ENCODE peak calls at places on chromosomes 6 and 20, in eight cellular contexts. R is stimulated activated CD8-positive, alpha-beta memory T cell treated with anti-CD3 and anti-CD28 coated beads, Interleukin-4, amount 100 ng/mL, for 24 hours; D is stimulated activated CD4-positive, alpha-beta T cell treated with anti-CD3 and anti-CD28 coated beads, Interleukin-1b, Interleukin-23, amount 100 ng/mL, for 48 hours; Y is CD4-positive, CD25-positive, alpha-beta regulatory T cell; Z is AG04449; P is HTR-8/SVneo; A is A673; S is activated naive CD4-positive, alpha-beta T cell. Q is an unnamed sample.

GRCh38 chr6:156778615-156779205 is 1.5 kb downstream of the ARID1B start:
- DNase-seq in P (no peak), A (peak), S (no peak), Z (no peak), R (peak), D (peak), Y (peak), Q (peak)

GRCh38 chr6:156880913-156881312 is 103.7 kb downstream of the ARID1B start:
- DNase-seq in Z (no peak), D (no peak), R (no peak), S (no peak), P (no peak), Y (no peak), A (no peak), Q (no peak)

GRCh38 chr6:163963205-163964120 is 548.9 kb downstream of the QKI start:
- DNase-seq in D (no peak), Z (no peak), A (no peak), P (no peak), R (no peak), S (no peak), Y (no peak), Q (no peak)

GRCh38 chr6:169240591-169241390 is 12.9 kb downstream of the THBS2 start:
- DNase-seq in P (no peak), A (no peak), D (no peak), R (no peak), Y (no peak), S (no peak), Z (no peak), Q (no peak)

GRCh38 chr20:52001999-52002666 is 189.4 kb downstream of the ZFP64 start:
- DNase-seq in Z (no peak), P (peak), R (no peak), D (no peak), Y (no peak), S (no peak), A (peak), Q (no peak)

GRCh38 chr6:5034736-5035135 is 30.9 kb upstream of the RPP40 start:
- DNase-seq in P (no peak), R (no peak), Z (no peak), D (no peak), Y (no peak), A (no peak), S (no peak), Q (no peak)

GRCh38 chr6:33000053-33000452 is 9.3 kb downstream of the HLA-DOA start:
- DNase-seq in Y (peak), P (no peak), A (peak), Z (no peak), S (no peak), D (peak), R (no peak), Q (no peak)

GRCh38 chr6:44278774-44279697 is 8.8 kb downstream of the TMEM151B start:
- DNase-seq in S (no peak), A (peak), P (peak), D (no peak), Z (no peak), R (no peak), Y (no peak), Q (no peak)

GRCh38 chr20:47233333-47234188 is 122.9 kb downstream of the ZMYND8 start:
- DNase-seq in D (no peak), A (no peak), Y (no peak), S (no peak), Z (peak), P (no peak), R (no peak), Q (no peak)

GRCh38 chr20:54176610-54177009 is 2.8 kb upstream of the CYP24A1 start:
- DNase-seq in Y (no peak), S (no peak), A (no peak), D (no peak), P (peak), R (no peak), Z (no peak), Q (no peak)

GRCh38 chr6:41878246-41878645 is 16.9 kb downstream of the USP49 start:
- DNase-seq in A (no peak), Z (peak), D (no peak), P (peak), Y (no peak), S (no peak), R (no peak), Q (no peak)

GRCh38 chr6:33799714-33800113 is 4.1 kb downstream of the MLN start:
- DNase-seq in Y (no peak), S (no peak), A (no peak), Z (no peak), D (no peak), R (no peak), P (no peak), Q (no peak)

GRCh38 chr6:40620546-40620945 is 33.4 kb upstream of the LRFN2 start:
- DNase-seq in Y (no peak), P (no peak), R (no peak), A (no peak), Z (no peak), D (no peak), S (no peak), Q (no peak)

GRCh38 chr6:130827247-130828149 is at the start of gene SMLR1:
- DNase-seq in S (no peak), R (no peak), D (no peak), A (no peak), Y (no peak), P (no peak), Z (no peak), Q (no peak)

GRCh38 chr6:129744201-129744879 is 34.4 kb upstream of the ARHGAP18 start:
- DNase-seq in S (no peak), D (no peak), Y (peak), P (peak), R (no peak), Z (peak), A (peak), Q (no peak)

GRCh38 chr6:34705241-34705640 is 8.7 kb upstream of the ILRUN start:
- DNase-seq in Y (no peak), P (no peak), R (no peak), D (no peak), S (no peak), Z (no peak), A (no peak), Q (no peak)

GRCh38 chr6:11918739-11919605 is 93.1 kb upstream of the HIVEP1 start:
- DNase-seq in R (no peak), Y (no peak), Z (no peak), A (no peak), S (no peak), D (no peak), P (no peak), Q (no peak)

GRCh38 chr6:157267654-157268053 is 55.7 kb downstream of the TMEM242 start:
- DNase-seq in R (no peak), P (no peak), A (no peak), S (no peak), D (no peak), Y (no peak), Z (no peak), Q (no peak)

GRCh38 chr6:105757512-105758200 is 328.5 kb upstream of the PRDM1 start:
- DNase-seq in P (no peak), A (no peak), D (no peak), S (no peak), Y (peak), Z (no peak), R (no peak), Q (no peak)

GRCh38 chr6:145086197-145086596 is 649.1 kb downstream of the EPM2A start:
- DNase-seq in A (peak), S (no peak), P (no peak), Z (no peak), Y (no peak), D (no peak), R (no peak), Q (no peak)

GRCh38 chr6:145948328-145948727 is 15.8 kb downstream of the SHPRH start:
- DNase-seq in Z (no peak), R (no peak), D (no peak), A (no peak), P (no peak), S (no peak), Y (no peak), Q (no peak)

GRCh38 chr6:44779130-44779826 is 391.8 kb downstream of the CDC5L start:
- DNase-seq in Z (no peak), P (no peak), R (no peak), A (no peak), S (no peak), D (no peak), Y (no peak), Q (no peak)

GRCh38 chr20:37519508-37520416 is 1.3 kb upstream of the NNAT start:
- DNase-seq in Z (no peak), A (peak), S (no peak), Y (no peak), P (no peak), R (no peak), D (no peak), Q (no peak)

GRCh38 chr6:10030942-10031537 is 383.8 kb downstream of the TFAP2A start:
- DNase-seq in Y (peak), R (no peak), D (no peak), P (peak), A (peak), S (no peak), Z (no peak), Q (no peak)

Q was measured in psoas muscle.